ENCODE peak calls at places on chromosomes 7 and 10, in four cellular contexts. L is mammary epithelial cell, C is Caco-2, Q is foreskin fibroblast. X is an unnamed sample.
A peak's percentile ranks its signal among the peaks of the same experiment; 100 is the strongest.

GRCh38 chr7:32680259-32681173 is 185.2 kb downstream of the AVL9 start:
- DNase-seq in L (peak; percentile 89), C (peak; percentile 83), Q (no peak), X (peak; percentile 84)

GRCh38 chr10:20858292-20859124 is 38.6 kb downstream of the NEBL start:
- DNase-seq in L (peak; percentile 25), C (no peak), Q (no peak), X (peak; percentile 64)

GRCh38 chr7:107865956-107866775 is 24.8 kb upstream of the DLD start:
- DNase-seq in L (peak; percentile 14), C (no peak), Q (no peak), X (no peak)

GRCh38 chr7:85702348-85702747 is 515.5 kb upstream of the SEMA3D start:
- DNase-seq in L (no peak), C (no peak), Q (no peak), X (no peak)

GRCh38 chr10:15868006-15868405 is 7.7 kb upstream of the MINDY3 start:
- DNase-seq in L (no peak), C (no peak), Q (no peak), X (no peak)

GRCh38 chr10:91573320-91573719 is 59.6 kb downstream of the PPP1R3C start:
- DNase-seq in L (no peak), C (no peak), Q (no peak), X (no peak)

GRCh38 chr10:129940617-129941198 is 23.4 kb downstream of the EBF3 start:
- DNase-seq in L (no peak), C (no peak), Q (no peak), X (no peak)

GRCh38 chr7:73683916-73684693 is 708 bp downstream of the BUD23 start:
- DNase-seq in L (peak; percentile 5), C (no peak), Q (no peak), X (no peak)

GRCh38 chr7:95066736-95067530 is 159.5 kb downstream of the PPP1R9A start:
- DNase-seq in L (no peak), C (no peak), Q (peak; percentile 19), X (peak; percentile 65)

GRCh38 chr7:116173051-116174028 is 37.0 kb upstream of the TES start:
- DNase-seq in L (peak; percentile 54), C (no peak), Q (peak; percentile 34), X (peak; percentile 77)

GRCh38 chr7:130037703-130038102 is 13.5 kb downstream of the ZC3HC1 start:
- DNase-seq in L (no peak), C (no peak), Q (no peak), X (no peak)

GRCh38 chr7:36115448-36116321 is 37.4 kb upstream of the EEPD1 start:
- DNase-seq in L (peak; percentile 95), C (no peak), Q (peak; percentile 97), X (peak; percentile 96)

GRCh38 chr7:12475362-12476063 is 71.8 kb upstream of the VWDE start:
- DNase-seq in L (peak; percentile 29), C (no peak), Q (peak; percentile 69), X (peak; percentile 51)

GRCh38 chr7:2639151-2639993 is 7.6 kb downstream of the TTYH3 start:
- DNase-seq in L (no peak), C (no peak), Q (no peak), X (no peak)

GRCh38 chr10:112229096-112229495 is 45.5 kb upstream of the GPAM start:
- DNase-seq in L (no peak), C (no peak), Q (no peak), X (no peak)

GRCh38 chr10:73865459-73866442 is 8.6 kb downstream of the CAMK2G start:
- DNase-seq in L (no peak), C (no peak), Q (no peak), X (no peak)

GRCh38 chr7:1219516-1219915 is 13.2 kb upstream of the UNCX start:
- DNase-seq in L (no peak), C (no peak), Q (no peak), X (no peak)

GRCh38 chr10:80136134-80136571 is 3.6 kb downstream of the PLAC9 start:
- DNase-seq in L (no peak), C (no peak), Q (peak; percentile 93), X (peak; percentile 93)

GRCh38 chr10:80132299-80133139 is at the start of gene PLAC9:
- DNase-seq in L (no peak), C (no peak), Q (peak; percentile 26), X (no peak)

GRCh38 chr10:80131499-80131901 is 1.0 kb upstream of the PLAC9 start:
- DNase-seq in L (no peak), C (no peak), Q (no peak), X (no peak)

GRCh38 chr10:80137031-80137712 is 4.6 kb downstream of the PLAC9 start:
- DNase-seq in L (no peak), C (no peak), Q (peak; percentile 74), X (no peak)

GRCh38 chr10:80133221-80133620 is 691 bp downstream of the PLAC9 start:
- DNase-seq in L (no peak), C (no peak), Q (peak; percentile 43), X (no peak)
- TF ChIP-seq CTCF in L (no peak), C (no peak), Q (no peak), X (no peak)

GRCh38 chr10:43322769-43323168 is 48.7 kb upstream of the FXYD4 start:
- DNase-seq in L (peak; percentile 20), C (no peak), Q (peak; percentile 19), X (peak; percentile 69)
- H3K4me3 ChIP-seq in L (no peak overlapping the region), C (no peak overlapping the region), Q (no peak overlapping the region), X (peak overlapping the region; percentile 18)

GRCh38 chr10:102114861-102115618 is 5.1 kb downstream of the LDB1 start:
- DNase-seq in L (peak; percentile 85), C (peak; percentile 88), Q (peak; percentile 76), X (peak; percentile 83)

GRCh38 chr10:102115775-102116174 is 4.4 kb downstream of the LDB1 start:
- DNase-seq in L (no peak), C (no peak), Q (no peak), X (no peak)

GRCh38 chr10:102119417-102120141 is 589 bp downstream of the LDB1 start:
- DNase-seq in L (peak; percentile 72), C (peak; percentile 62), Q (peak; percentile 66), X (peak; percentile 65)

GRCh38 chr10:102118867-102119266 is 1.3 kb downstream of the LDB1 start:
- DNase-seq in L (no peak), C (no peak), Q (no peak), X (peak; percentile 22)

GRCh38 chr10:102117391-102118159 is 2.6 kb downstream of the LDB1 start:
- DNase-seq in L (peak; percentile 56), C (no peak), Q (peak; percentile 85), X (peak; percentile 77)
- TF ChIP-seq CTCF in L (no peak), C (peak; percentile 17), Q (peak; percentile 17), X (peak; percentile 39)

GRCh38 chr7:64046041-64046389 is 781 bp downstream of the ZNF727 start:
- DNase-seq in L (no peak), C (no peak), Q (no peak), X (no peak)

DNA sequence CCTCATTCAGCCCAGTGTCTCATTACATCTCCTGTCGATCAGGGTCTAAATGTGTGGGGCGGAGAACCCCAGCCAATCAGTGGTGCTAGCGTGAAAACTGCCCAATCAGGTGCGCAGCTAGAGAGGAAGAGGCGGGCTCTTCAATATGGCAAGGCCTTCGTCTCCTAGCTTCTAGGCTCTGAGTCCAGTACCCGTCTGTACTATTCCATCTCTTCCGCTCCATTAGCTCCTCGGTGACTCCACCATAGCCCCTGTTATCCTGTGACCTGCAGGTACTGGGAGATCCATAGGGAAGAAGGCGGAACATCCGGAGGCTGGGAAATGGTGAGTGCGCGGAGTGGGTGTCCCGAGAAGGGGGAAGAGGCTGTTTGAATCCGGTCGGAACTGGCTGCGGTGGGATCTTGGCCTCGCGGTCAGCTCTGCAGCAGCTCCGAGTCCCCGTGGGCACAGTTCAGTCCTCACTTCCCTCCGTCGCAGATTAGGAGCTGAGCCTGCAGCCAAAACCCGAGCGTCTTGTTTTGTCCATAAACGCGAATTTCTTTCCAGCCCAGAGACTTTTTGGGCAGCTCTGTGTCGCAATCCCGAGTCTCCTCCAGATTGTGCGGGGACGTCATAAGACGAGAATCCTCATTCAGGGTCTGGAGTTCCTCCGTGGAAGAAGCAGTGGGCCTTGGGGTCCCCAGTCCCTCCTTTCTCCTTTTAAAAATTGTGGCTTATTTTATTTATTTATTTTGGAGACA is at the start of gene ZNF727:
- DNase-seq in L (no peak), C (no peak), Q (no peak), X (no peak)
- H3K4me3 ChIP-seq in L (no peak within 1 kb of the TSS), C (no peak within 1 kb of the TSS), Q (no peak within 1 kb of the TSS), X (no peak within 1 kb of the TSS)

X was measured in astrocyte of the spinal cord.